ENCODE peak calls at places on chromosome 9, in nine cellular contexts. D, F, S, M, A, U, L, O and T are unnamed samples.
A peak's percentile ranks its signal among the peaks of the same experiment; 100 is the strongest.

GRCh38 chr9:16360247-16360646 is 510.2 kb downstream of the BNC2 start:
- DNase-seq in D (no peak), F (no peak), S (no peak), M (no peak), A (no peak), U (no peak), L (no peak), O (no peak), T (no peak)

GRCh38 chr9:37953204-37953774 is 49.4 kb upstream of the SLC25A51 start:
- DNase-seq in D (no peak), F (no peak), S (no peak), M (no peak), A (no peak), U (no peak), L (no peak), O (no peak), T (no peak)

GRCh38 chr9:2729721-2730120 is 12.4 kb downstream of the KCNV2 start:
- DNase-seq in D (no peak), F (no peak), S (no peak), M (no peak), A (no peak), U (no peak), L (no peak), O (no peak), T (no peak)

GRCh38 chr9:87545858-87546257 is 48.2 kb downstream of the DAPK1 start:
- DNase-seq in D (no peak), F (no peak), S (no peak), M (no peak), A (peak; percentile 67), U (no peak), L (no peak), O (no peak), T (no peak)

GRCh38 chr9:77910216-77910615 is 121.4 kb downstream of the GNAQ start:
- DNase-seq in D (no peak), F (no peak), S (no peak), M (no peak), A (no peak), U (no peak), L (no peak), O (no peak), T (no peak)

GRCh38 chr9:2214707-2215106 is 199.6 kb downstream of the SMARCA2 start:
- DNase-seq in D (no peak), F (no peak), S (no peak), M (no peak), A (no peak), U (no peak), L (no peak), O (no peak), T (no peak)

GRCh38 chr9:126329476-126330275 is 3.0 kb downstream of the MVB12B start:
- DNase-seq in D (no peak), F (no peak), S (no peak), M (no peak), A (no peak), U (no peak), L (no peak), O (peak; percentile 18), T (no peak)

GRCh38 chr9:136691316-136692189 is 4.3 kb upstream of the AGPAT2 start:
- DNase-seq in D (no peak), F (peak; percentile 87), S (no peak), M (no peak), A (no peak), U (peak; percentile 63), L (peak; percentile 60), O (no peak), T (no peak)

GRCh38 chr9:134591573-134591981 is 50.0 kb upstream of the COL5A1 start:
- DNase-seq in D (no peak), F (peak; percentile 76), S (no peak), M (no peak), A (peak; percentile 25), U (no peak), L (no peak), O (no peak), T (no peak)

GRCh38 chr9:135212961-135213360 is 125.5 kb downstream of the OLFM1 start:
- DNase-seq in D (no peak), F (no peak), S (no peak), M (no peak), A (no peak), U (no peak), L (no peak), O (no peak), T (no peak)

GRCh38 chr9:130407916-130408659 is 36.7 kb upstream of the ASS1 start:
- DNase-seq in D (no peak), F (no peak), S (no peak), M (no peak), A (no peak), U (no peak), L (no peak), O (no peak), T (no peak)

GRCh38 chr9:82421498-82421897 is 432.9 kb downstream of the SPATA31D1 start:
- DNase-seq in D (peak; percentile 36), F (no peak), S (no peak), M (no peak), A (no peak), U (no peak), L (no peak), O (no peak), T (no peak)

GRCh38 chr9:30039712-30040111 is 2344.7 kb upstream of the ACO1 start:
- DNase-seq in D (no peak), F (no peak), S (no peak), M (no peak), A (no peak), U (no peak), L (no peak), O (no peak), T (no peak)

GRCh38 chr9:137194388-137194787 is 5.9 kb downstream of the SSNA1 start:
- DNase-seq in D (peak; percentile 87), F (no peak), S (no peak), M (no peak), A (no peak), U (no peak), L (no peak), O (no peak), T (no peak)